ENCODE peak calls at places on chromosome 6, in nine cellular contexts. One of them, this sample, is unnamed.

GRCh38 chr6:17058550-17058949 is 43.3 kb upstream of the STMND1 start:
- DNase-seq in transverse colon: no peak
- DNase-seq in esophagus muscularis mucosa: no peak
- DNase-seq in tibial nerve: no peak
- DNase-seq in K562: no peak
- DNase-seq in GM12878: no peak
- DNase-seq in sigmoid colon: no peak
- DNase-seq in ovary: no peak
- DNase-seq in A549: no peak
- DNase-seq in this sample: no peak

GRCh38 chr6:134758616-134759015 is 191.3 kb downstream of the ALDH8A1 start:
- DNase-seq in transverse colon: no peak
- DNase-seq in esophagus muscularis mucosa: no peak
- DNase-seq in tibial nerve: no peak
- DNase-seq in K562: no peak
- DNase-seq in GM12878: no peak
- DNase-seq in sigmoid colon: no peak
- DNase-seq in ovary: no peak
- DNase-seq in A549: no peak
- DNase-seq in this sample: no peak

GRCh38 chr6:111674882-111675281 is 69.2 kb upstream of the TRAF3IP2 start:
- DNase-seq in transverse colon: no peak
- DNase-seq in esophagus muscularis mucosa: no peak
- DNase-seq in tibial nerve: no peak
- DNase-seq in K562: no peak
- DNase-seq in GM12878: no peak
- DNase-seq in sigmoid colon: no peak
- DNase-seq in ovary: no peak
- DNase-seq in A549: no peak
- DNase-seq in this sample: no peak

GRCh38 chr6:29628419-29629281 is 4.3 kb downstream of the GABBR1 start:
- DNase-seq in transverse colon: peak
- DNase-seq in esophagus muscularis mucosa: no peak
- DNase-seq in tibial nerve: peak
- DNase-seq in K562: peak
- DNase-seq in GM12878: no peak
- DNase-seq in sigmoid colon: peak
- DNase-seq in ovary: peak
- DNase-seq in A549: peak
- DNase-seq in this sample: peak

GRCh38 chr6:14348389-14348788 is 230.8 kb downstream of the CD83 start:
- DNase-seq in transverse colon: no peak
- DNase-seq in esophagus muscularis mucosa: no peak
- DNase-seq in tibial nerve: no peak
- DNase-seq in K562: no peak
- DNase-seq in GM12878: no peak
- DNase-seq in sigmoid colon: no peak
- DNase-seq in ovary: no peak
- DNase-seq in A549: no peak
- DNase-seq in this sample: no peak

GRCh38 chr6:73418081-73418741 is 23.6 kb downstream of the DDX43 start:
- DNase-seq in transverse colon: no peak
- DNase-seq in esophagus muscularis mucosa: no peak
- DNase-seq in tibial nerve: no peak
- DNase-seq in K562: no peak
- DNase-seq in GM12878: no peak
- DNase-seq in sigmoid colon: no peak
- DNase-seq in ovary: no peak
- DNase-seq in A549: no peak
- DNase-seq in this sample: no peak

GRCh38 chr6:157885211-157885788 is 62.3 kb downstream of the SNX9 start:
- DNase-seq in transverse colon: no peak
- DNase-seq in esophagus muscularis mucosa: peak
- DNase-seq in tibial nerve: no peak
- DNase-seq in K562: no peak
- DNase-seq in GM12878: no peak
- DNase-seq in sigmoid colon: no peak
- DNase-seq in ovary: no peak
- DNase-seq in A549: no peak
- DNase-seq in this sample: no peak

GRCh38 chr6:116217069-116217468 is 36.8 kb downstream of the TSPYL4 start:
- DNase-seq in transverse colon: no peak
- DNase-seq in esophagus muscularis mucosa: no peak
- DNase-seq in tibial nerve: no peak
- DNase-seq in K562: peak
- DNase-seq in GM12878: no peak
- DNase-seq in sigmoid colon: no peak
- DNase-seq in ovary: no peak
- DNase-seq in A549: peak
- DNase-seq in this sample: no peak

GRCh38 chr6:141752677-141753076 is 380.0 kb upstream of the GJE1 start:
- DNase-seq in transverse colon: no peak
- DNase-seq in esophagus muscularis mucosa: no peak
- DNase-seq in tibial nerve: no peak
- DNase-seq in K562: no peak
- DNase-seq in GM12878: no peak
- DNase-seq in sigmoid colon: no peak
- DNase-seq in ovary: no peak
- DNase-seq in A549: no peak
- DNase-seq in this sample: no peak

GRCh38 chr6:46510656-46511055 is 19.4 kb upstream of the RCAN2 start:
- DNase-seq in transverse colon: no peak
- DNase-seq in esophagus muscularis mucosa: no peak
- DNase-seq in tibial nerve: peak
- DNase-seq in K562: no peak
- DNase-seq in GM12878: no peak
- DNase-seq in sigmoid colon: no peak
- DNase-seq in ovary: peak
- DNase-seq in A549: no peak
- DNase-seq in this sample: no peak

DNA sequence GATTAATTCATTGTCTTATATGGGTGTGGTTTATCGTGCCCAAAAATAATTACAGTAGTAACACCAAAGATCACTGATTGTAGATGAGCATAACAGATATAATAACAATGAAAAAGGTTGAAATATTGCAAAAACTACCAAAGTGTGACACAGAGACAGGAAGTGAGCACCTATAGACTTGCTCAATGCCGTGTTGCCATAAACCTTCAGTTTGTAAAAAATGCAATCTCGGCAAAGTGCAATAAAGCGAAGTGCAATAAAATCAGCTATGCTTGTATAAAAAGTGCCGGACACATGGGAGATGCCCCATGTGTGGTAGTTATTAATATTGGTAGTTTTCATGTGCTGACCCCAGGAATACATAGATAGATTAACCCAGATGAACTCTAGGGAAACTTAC is 192.6 kb downstream of the NRN1 start:
- DNase-seq in transverse colon: no peak
- DNase-seq in esophagus muscularis mucosa: no peak
- DNase-seq in tibial nerve: no peak
- DNase-seq in K562: no peak
- DNase-seq in GM12878: no peak
- DNase-seq in sigmoid colon: no peak
- DNase-seq in ovary: no peak
- DNase-seq in A549: no peak
- DNase-seq in this sample: no peak
- H3K27ac ChIP-seq in transverse colon: no peak
- H3K27ac ChIP-seq in esophagus muscularis mucosa: no peak
- H3K27ac ChIP-seq in tibial nerve: no peak
- H3K27ac ChIP-seq in K562: no peak
- H3K27ac ChIP-seq in GM12878: no peak
- H3K27ac ChIP-seq in sigmoid colon: no peak
- H3K27ac ChIP-seq in ovary: no peak
- H3K27ac ChIP-seq in A549: no peak
- H3K27ac ChIP-seq in this sample: no peak

GRCh38 chr6:41469156-41469950 is 76.8 kb upstream of the FOXP4 start:
- DNase-seq in transverse colon: no peak
- DNase-seq in esophagus muscularis mucosa: no peak
- DNase-seq in tibial nerve: no peak
- DNase-seq in K562: no peak
- DNase-seq in GM12878: no peak
- DNase-seq in sigmoid colon: no peak
- DNase-seq in ovary: no peak
- DNase-seq in A549: no peak
- DNase-seq in this sample: no peak

GRCh38 chr6:41471064-41471895 is 74.9 kb upstream of the FOXP4 start:
- DNase-seq in transverse colon: no peak
- DNase-seq in esophagus muscularis mucosa: no peak
- DNase-seq in tibial nerve: no peak
- DNase-seq in K562: peak
- DNase-seq in GM12878: no peak
- DNase-seq in sigmoid colon: no peak
- DNase-seq in ovary: no peak
- DNase-seq in A549: no peak
- DNase-seq in this sample: no peak

GRCh38 chr6:41470341-41471063 is 75.7 kb upstream of the FOXP4 start:
- DNase-seq in transverse colon: no peak
- DNase-seq in esophagus muscularis mucosa: no peak
- DNase-seq in tibial nerve: peak
- DNase-seq in K562: no peak
- DNase-seq in GM12878: no peak
- DNase-seq in sigmoid colon: peak
- DNase-seq in ovary: peak
- DNase-seq in A549: no peak
- DNase-seq in this sample: peak

GRCh38 chr6:41467627-41468404 is 78.4 kb upstream of the FOXP4 start:
- DNase-seq in transverse colon: no peak
- DNase-seq in esophagus muscularis mucosa: no peak
- DNase-seq in tibial nerve: no peak
- DNase-seq in K562: no peak
- DNase-seq in GM12878: no peak
- DNase-seq in sigmoid colon: no peak
- DNase-seq in ovary: peak
- DNase-seq in A549: no peak
- DNase-seq in this sample: no peak

DNA sequence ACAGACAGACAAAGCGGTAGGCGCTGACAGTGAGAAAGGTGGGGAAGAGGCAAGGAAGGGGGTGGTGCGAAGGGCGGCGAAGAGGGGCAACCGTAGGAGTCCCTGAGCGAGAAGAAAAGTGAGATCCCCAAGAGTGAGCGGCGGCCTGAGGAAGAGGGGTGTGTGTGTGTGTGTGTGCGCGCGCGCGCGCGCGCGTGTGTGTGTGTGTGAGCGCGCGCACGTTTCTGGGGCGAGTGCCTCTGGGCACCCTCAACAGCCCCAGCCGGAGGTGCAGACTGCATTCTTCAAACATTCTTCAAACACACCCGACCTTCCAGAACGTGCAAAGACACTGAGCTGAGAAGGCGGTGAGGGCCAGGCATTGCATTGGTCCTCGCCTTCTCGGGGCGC is 76.2 kb upstream of the FOXP4 start:
- DNase-seq in transverse colon: no peak
- DNase-seq in esophagus muscularis mucosa: no peak
- DNase-seq in tibial nerve: peak
- DNase-seq in K562: no peak
- DNase-seq in GM12878: no peak
- DNase-seq in sigmoid colon: no peak
- DNase-seq in ovary: peak
- DNase-seq in A549: no peak
- DNase-seq in this sample: peak
- TF ChIP-seq EP300 in transverse colon: no peak
- TF ChIP-seq EP300 in esophagus muscularis mucosa: no peak
- TF ChIP-seq EP300 in tibial nerve: no peak
- TF ChIP-seq EP300 in K562: no peak
- TF ChIP-seq EP300 in GM12878: no peak
- TF ChIP-seq EP300 in sigmoid colon: no peak
- TF ChIP-seq EP300 in ovary: no peak
- TF ChIP-seq EP300 in A549: no peak
- TF ChIP-seq EP300 in this sample: no peak

GRCh38 chr6:138404666-138405337 is 779 bp downstream of the HEBP2 start:
- DNase-seq in transverse colon: peak
- DNase-seq in esophagus muscularis mucosa: no peak
- DNase-seq in tibial nerve: no peak
- DNase-seq in K562: peak
- DNase-seq in GM12878: no peak
- DNase-seq in sigmoid colon: peak
- DNase-seq in ovary: peak
- DNase-seq in A549: no peak
- DNase-seq in this sample: no peak
- TF ChIP-seq POLR2A in transverse colon: no peak
- TF ChIP-seq POLR2A in esophagus muscularis mucosa: no peak
- TF ChIP-seq POLR2A in tibial nerve: no peak
- TF ChIP-seq POLR2A in K562: no peak
- TF ChIP-seq POLR2A in GM12878: no peak
- TF ChIP-seq POLR2A in sigmoid colon: no peak
- TF ChIP-seq POLR2A in ovary: no peak
- TF ChIP-seq POLR2A in A549: no peak
- TF ChIP-seq POLR2A in this sample: no peak

GRCh38 chr6:2937627-2938003 is 33.8 kb downstream of the SERPINB6 start:
- DNase-seq in transverse colon: no peak
- DNase-seq in esophagus muscularis mucosa: no peak
- DNase-seq in tibial nerve: no peak
- DNase-seq in K562: no peak
- DNase-seq in GM12878: no peak
- DNase-seq in sigmoid colon: no peak
- DNase-seq in ovary: no peak
- DNase-seq in A549: no peak
- DNase-seq in this sample: no peak
- H3K27ac ChIP-seq in transverse colon: no peak
- H3K27ac ChIP-seq in esophagus muscularis mucosa: no peak
- H3K27ac ChIP-seq in tibial nerve: no peak
- H3K27ac ChIP-seq in K562: no peak
- H3K27ac ChIP-seq in GM12878: no peak
- H3K27ac ChIP-seq in sigmoid colon: no peak
- H3K27ac ChIP-seq in ovary: no peak
- H3K27ac ChIP-seq in A549: no peak
- H3K27ac ChIP-seq in this sample: no peak

DNA sequence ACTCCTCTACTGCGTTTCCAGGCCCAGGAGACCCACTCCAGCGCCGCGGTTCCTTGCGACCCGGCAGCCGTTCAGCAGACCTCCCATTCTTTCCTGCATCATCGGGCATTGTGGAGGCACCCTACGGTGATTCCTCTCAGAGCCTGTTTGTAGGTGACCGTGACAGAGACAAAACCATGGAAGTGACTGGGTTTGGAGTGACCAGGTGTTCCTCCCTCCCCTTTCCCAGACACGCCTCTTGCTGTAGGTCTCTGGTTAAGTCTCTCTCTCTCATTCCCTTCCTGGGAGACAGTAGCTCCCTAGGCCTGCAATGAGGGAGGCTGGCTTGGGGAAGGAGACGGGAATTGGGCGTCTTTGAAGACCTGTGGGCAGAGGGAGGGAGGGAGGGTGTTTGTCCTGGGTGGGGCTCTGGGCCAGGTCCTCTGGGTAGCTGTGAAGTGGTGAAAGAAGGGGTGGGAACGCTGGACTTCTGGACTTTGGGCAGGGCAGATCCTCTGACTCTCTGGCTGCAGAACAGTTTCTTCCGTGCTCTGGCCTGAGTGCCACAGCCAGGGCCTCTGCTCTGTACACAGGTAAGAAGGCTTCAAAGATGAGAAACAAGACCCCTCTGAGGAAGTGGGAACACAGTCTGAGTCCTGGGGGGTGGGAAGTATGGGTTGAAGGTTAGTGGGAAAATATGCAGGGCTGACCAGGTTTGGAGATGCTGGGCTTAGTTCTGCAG is 763 bp downstream of the KLC4 start:
- DNase-seq in transverse colon: peak
- DNase-seq in esophagus muscularis mucosa: no peak
- DNase-seq in tibial nerve: no peak
- DNase-seq in K562: peak
- DNase-seq in GM12878: no peak
- DNase-seq in sigmoid colon: no peak
- DNase-seq in ovary: peak
- DNase-seq in A549: peak
- DNase-seq in this sample: peak
- TF ChIP-seq EP300 in transverse colon: no peak
- TF ChIP-seq EP300 in esophagus muscularis mucosa: no peak
- TF ChIP-seq EP300 in tibial nerve: no peak
- TF ChIP-seq EP300 in K562: no peak
- TF ChIP-seq EP300 in GM12878: no peak
- TF ChIP-seq EP300 in sigmoid colon: no peak
- TF ChIP-seq EP300 in ovary: no peak
- TF ChIP-seq EP300 in A549: no peak
- TF ChIP-seq EP300 in this sample: no peak